ENCODE peak calls at places on chromosomes 12 and 14, in seven cellular contexts. Y is T-helper 1 cell; Q is IMR-90; C is HT-29; N is NCI-H1105 treated with DMSO at 0.1 percent for 48 hours; G is CD8-positive, alpha-beta memory T cell; L is brain microvascular endothelial cell. F is an unnamed sample.

GRCh38 chr12:107368586-107368985 is 275.2 kb upstream of the CRY1 start:
- DNase-seq in Y (peak; percentile 65), Q (no peak), C (no peak), N (no peak), G (no peak), L (no peak), F (no peak)

GRCh38 chr14:21486640-21487087 is 9.7 kb downstream of the TOX4 start:
- DNase-seq in Y (no peak), Q (peak; percentile 79), C (no peak), N (no peak), G (no peak), L (peak; percentile 10), F (no peak)

GRCh38 chr14:77315115-77315944 is 5.4 kb downstream of the POMT2 start:
- DNase-seq in Y (no peak), Q (no peak), C (no peak), N (no peak), G (no peak), L (no peak), F (no peak)

GRCh38 chr14:34472706-34473279 is 10.8 kb upstream of the SPTSSA start:
- DNase-seq in Y (no peak), Q (no peak), C (no peak), N (no peak), G (no peak), L (no peak), F (no peak)

GRCh38 chr12:92696240-92696639 is 6.5 kb upstream of the PLEKHG7 start:
- DNase-seq in Y (no peak), Q (peak; percentile 52), C (no peak), N (no peak), G (no peak), L (no peak), F (no peak)

GRCh38 chr14:22370084-22370847 is 218.8 kb downstream of the DAD1 start:
- DNase-seq in Y (no peak), Q (no peak), C (no peak), N (no peak), G (no peak), L (no peak), F (peak; percentile 52)

GRCh38 chr14:103772078-103772712 is 56.6 kb downstream of the ZFYVE21 start:
- DNase-seq in Y (no peak), Q (no peak), C (no peak), N (no peak), G (no peak), L (no peak), F (no peak)

GRCh38 chr14:29166507-29166906 is 399.9 kb downstream of the FOXG1 start:
- DNase-seq in Y (no peak), Q (no peak), C (no peak), N (no peak), G (no peak), L (no peak), F (no peak)

GRCh38 chr14:75879031-75879430 is 102.8 kb downstream of the TGFB3 start:
- DNase-seq in Y (peak; percentile 56), Q (peak; percentile 97), C (no peak), N (no peak), G (no peak), L (peak; percentile 41), F (no peak)

GRCh38 chr14:66066991-66067788 is 419.0 kb upstream of the CCDC196 start:
- DNase-seq in Y (no peak), Q (no peak), C (no peak), N (no peak), G (no peak), L (no peak), F (no peak)

GRCh38 chr12:131438874-131439273 is 272.0 kb upstream of the SFSWAP start:
- DNase-seq in Y (no peak), Q (no peak), C (no peak), N (no peak), G (no peak), L (no peak), F (no peak)

GRCh38 chr12:64716839-64717455 is 42.3 kb downstream of the GNS start:
- DNase-seq in Y (no peak), Q (no peak), C (no peak), N (no peak), G (no peak), L (no peak), F (no peak)

GRCh38 chr12:12282202-12282601 is 15.4 kb upstream of the LRP6 start:
- DNase-seq in Y (no peak), Q (no peak), C (no peak), N (no peak), G (no peak), L (no peak), F (no peak)

GRCh38 chr14:38208825-38209562 is 1.3 kb downstream of the SSTR1 start:
- DNase-seq in Y (no peak), Q (peak; percentile 74), C (peak; percentile 16), N (no peak), G (no peak), L (no peak), F (no peak)

GRCh38 chr14:77615231-77616132 is 955 bp downstream of the SPTLC2 start:
- DNase-seq in Y (peak; percentile 9), Q (peak; percentile 56), C (peak; percentile 47), N (peak; percentile 12), G (no peak), L (no peak), F (no peak)

GRCh38 chr14:24052656-24053547 is 1.1 kb downstream of the CARMIL3 start:
- DNase-seq in Y (peak; percentile 24), Q (no peak), C (no peak), N (no peak), G (peak; percentile 68), L (no peak), F (no peak)

GRCh38 chr14:49418789-49419188 is 167.4 kb downstream of the RPS29 start:
- DNase-seq in Y (no peak), Q (no peak), C (no peak), N (no peak), G (no peak), L (no peak), F (no peak)

GRCh38 chr12:9751204-9752144 is 9.2 kb downstream of the CD69 start:
- DNase-seq in Y (peak; percentile 54), Q (peak; percentile 16), C (peak; percentile 40), N (peak; percentile 67), G (peak; percentile 57), L (no peak), F (no peak)

GRCh38 chr12:96886998-96887677 is 19.9 kb upstream of the NEDD1 start:
- DNase-seq in Y (no peak), Q (peak; percentile 66), C (no peak), N (no peak), G (no peak), L (peak; percentile 38), F (no peak)

GRCh38 chr14:70018713-70019201 is 139.5 kb downstream of the SMOC1 start:
- DNase-seq in Y (peak; percentile 30), Q (peak; percentile 47), C (no peak), N (no peak), G (no peak), L (no peak), F (no peak)

GRCh38 chr14:90696728-90697127 is 119.5 kb downstream of the TTC7B start:
- DNase-seq in Y (no peak), Q (no peak), C (no peak), N (no peak), G (no peak), L (no peak), F (no peak)

GRCh38 chr12:8991371-8992085 is 2.2 kb downstream of the KLRG1 start:
- DNase-seq in Y (no peak), Q (no peak), C (no peak), N (no peak), G (no peak), L (no peak), F (no peak)

GRCh38 chr12:90163975-90164374 is 455.3 kb upstream of the ATP2B1 start:
- DNase-seq in Y (peak; percentile 3), Q (no peak), C (peak; percentile 7), N (no peak), G (no peak), L (no peak), F (no peak)

GRCh38 chr12:25495336-25496097 is 57.6 kb downstream of the LMNTD1 start:
- DNase-seq in Y (no peak), Q (peak; percentile 89), C (no peak), N (no peak), G (no peak), L (peak; percentile 83), F (peak; percentile 93)

GRCh38 chr14:54444701-54445100 is 3.5 kb upstream of the CNIH1 start:
- DNase-seq in Y (no peak), Q (no peak), C (no peak), N (no peak), G (no peak), L (no peak), F (no peak)

GRCh38 chr12:56801661-56802622 is 38.8 kb downstream of the HSD17B6 start:
- DNase-seq in Y (no peak), Q (no peak), C (no peak), N (no peak), G (no peak), L (no peak), F (no peak)

GRCh38 chr14:58663494-58664111 is 25.8 kb downstream of the DACT1 start:
- DNase-seq in Y (no peak), Q (peak; percentile 90), C (no peak), N (peak; percentile 64), G (no peak), L (peak; percentile 80), F (peak; percentile 97)

GRCh38 chr12:60834806-60835205 is 1239.0 kb downstream of the SLC16A7 start:
- DNase-seq in Y (no peak), Q (no peak), C (no peak), N (no peak), G (no peak), L (no peak), F (no peak)

F was measured in epithelial cell of proximal tubule.